ENCODE peak calls at places on chromosomes 13 and 19, in five cellular contexts. V is nucleus accumbens, D is COR-L47, J is WTC11, U is RPMI7951. T is an unnamed sample.

GRCh38 chr13:23899555-23899954 is 2.3 kb upstream of the C1QTNF9B start:
- DNase-seq in V (no peak), D (no peak), J (no peak), U (peak), T (no peak)

GRCh38 chr19:2312819-2313501 is 5.0 kb upstream of the LINGO3 start:
- DNase-seq in V (peak), D (peak), J (peak), U (no peak), T (peak)

GRCh38 chr19:662207-662961 is 630 bp downstream of the RNF126 start:
- DNase-seq in V (no peak), D (peak), J (peak), U (peak), T (peak)

GRCh38 chr19:35959040-35959967 is 23.1 kb downstream of the LRFN3 start:
- DNase-seq in V (peak), D (peak), J (peak), U (no peak), T (peak)

GRCh38 chr19:8731428-8732169 is 10.2 kb downstream of the OR2Z1 start:
- DNase-seq in V (no peak), D (no peak), J (no peak), U (no peak), T (no peak)

GRCh38 chr13:91144054-91144453 is 203.4 kb upstream of the MIR17HG start:
- DNase-seq in V (no peak), D (no peak), J (no peak), U (no peak), T (no peak)

GRCh38 chr19:2144190-2144589 is 7.2 kb downstream of the AP3D1 start:
- DNase-seq in V (no peak), D (no peak), J (no peak), U (no peak), T (no peak)

GRCh38 chr19:4528843-4529242 is 6.2 kb downstream of the PLIN5 start:
- DNase-seq in V (no peak), D (no peak), J (no peak), U (no peak), T (no peak)

GRCh38 chr13:94947965-94948371 is 235.6 kb upstream of the SOX21 start:
- DNase-seq in V (peak), D (peak), J (no peak), U (no peak), T (peak)

GRCh38 chr19:16571283-16571682 is 932 bp downstream of the SLC35E1 start:
- DNase-seq in V (no peak), D (peak), J (no peak), U (peak), T (no peak)

GRCh38 chr19:33098023-33098652 is 17.2 kb downstream of the GPATCH1 start:
- DNase-seq in V (no peak), D (no peak), J (no peak), U (peak), T (no peak)

GRCh38 chr13:77384999-77385398 is 58.1 kb upstream of the MYCBP2 start:
- DNase-seq in V (no peak), D (no peak), J (no peak), U (no peak), T (no peak)

GRCh38 chr13:98144501-98145350 is 1.8 kb downstream of the FARP1 start:
- DNase-seq in V (no peak), D (peak), J (peak), U (peak), T (peak)

GRCh38 chr13:95494082-95494681 is 58.3 kb upstream of the CLDN10 start:
- DNase-seq in V (no peak), D (peak), J (no peak), U (peak), T (peak)

GRCh38 chr19:33734913-33735312 is 61.8 kb upstream of the KCTD15 start:
- DNase-seq in V (no peak), D (peak), J (no peak), U (no peak), T (no peak)

GRCh38 chr13:45674908-45675307 is 27.2 kb upstream of the CBY2 start:
- DNase-seq in V (no peak), D (peak), J (no peak), U (peak), T (peak)

GRCh38 chr19:8097198-8097597 is 44.6 kb downstream of the CCL25 start:
- DNase-seq in V (no peak), D (no peak), J (no peak), U (no peak), T (no peak)

GRCh38 chr19:18424890-18425514 is 5.8 kb downstream of the SSBP4 start:
- DNase-seq in V (no peak), D (no peak), J (no peak), U (no peak), T (no peak)

GRCh38 chr19:33547676-33548075 is 26.1 kb upstream of the PEPD start:
- DNase-seq in V (no peak), D (no peak), J (no peak), U (no peak), T (no peak)

GRCh38 chr19:18428837-18429674 is 8.9 kb downstream of the ISYNA1 start:
- DNase-seq in V (peak), D (peak), J (peak), U (no peak), T (peak)

GRCh38 chr13:98565726-98566577 is 11.0 kb downstream of the STK24 start:
- DNase-seq in V (no peak), D (no peak), J (no peak), U (no peak), T (no peak)

GRCh38 chr13:36814465-36814864 is 4.6 kb upstream of the RFXAP start:
- DNase-seq in V (no peak), D (no peak), J (no peak), U (peak), T (no peak)

GRCh38 chr19:12668937-12669271 is 2.3 kb downstream of the WDR83 start:
- DNase-seq in V (no peak), D (no peak), J (no peak), U (peak), T (peak)

GRCh38 chr13:30216111-30216510 is 91.2 kb downstream of the KATNAL1 start:
- DNase-seq in V (no peak), D (no peak), J (peak), U (no peak), T (no peak)

GRCh38 chr19:48644839-48645651 is 942 bp downstream of the CA11 start:
- DNase-seq in V (peak), D (peak), J (peak), U (peak), T (peak)

GRCh38 chr19:1087813-1088418 is 7.3 kb downstream of the POLR2E start:
- DNase-seq in V (no peak), D (no peak), J (no peak), U (no peak), T (no peak)

GRCh38 chr13:40379794-40380608 is 286.4 kb downstream of the FOXO1 start:
- DNase-seq in V (no peak), D (no peak), J (no peak), U (no peak), T (no peak)

GRCh38 chr13:67200605-67201004 is 29.5 kb downstream of the PCDH9 start:
- DNase-seq in V (no peak), D (no peak), J (no peak), U (no peak), T (no peak)

GRCh38 chr19:47729468-47729798 is 15.9 kb upstream of the NOP53 start:
- DNase-seq in V (no peak), D (no peak), J (peak), U (peak), T (no peak)

T was measured in NCI-H345.